ENCODE peak calls at places on chromosomes 3 and 15, in seven cellular contexts. W is HCT116, S is upper lobe of right lung, O is foreskin fibroblast, L is GM23338, K is stomach, C is AG09309. J is an unnamed sample.

GRCh38 chr15:38440353-38441129 is 13.4 kb upstream of the FAM98B start:
- DNase-seq in S (no peak), K (peak; percentile 49), C (peak; percentile 14), L (peak; percentile 79), O (peak; percentile 79), W (peak; percentile 47), J (peak; percentile 46)

GRCh38 chr15:67680645-67681044 is 138.1 kb downstream of the MAP2K5 start:
- DNase-seq in W (no peak), C (peak; percentile 4), S (no peak), O (peak; percentile 25), L (no peak), K (no peak), J (no peak)

GRCh38 chr3:44961888-44962287 is 14.1 kb downstream of the ZDHHC3 start:
- DNase-seq in C (no peak), L (no peak), W (no peak), K (no peak), S (no peak), O (no peak), J (no peak)

GRCh38 chr15:64905119-64905831 is 6.4 kb upstream of the ANKDD1A start:
- DNase-seq in K (peak; percentile 73), S (peak; percentile 89), O (peak; percentile 84), W (no peak), C (no peak), L (peak; percentile 98), J (no peak)

GRCh38 chr3:23968467-23969184 is 23.5 kb downstream of the NR1D2 start:
- DNase-seq in W (no peak), C (peak; percentile 31), S (no peak), O (peak; percentile 76), K (no peak), L (no peak), J (no peak)

GRCh38 chr3:160801386-160802118 is 45.5 kb downstream of the PPM1L start:
- DNase-seq in K (peak; percentile 36), C (peak; percentile 32), L (no peak), S (no peak), O (peak; percentile 24), W (no peak), J (no peak)

GRCh38 chr3:50427255-50427654 is 67.9 kb upstream of the TMEM115 start:
- DNase-seq in L (no peak), S (no peak), K (no peak), O (no peak), C (no peak), W (no peak), J (no peak)

GRCh38 chr3:136862953-136863352 is 945 bp downstream of the NCK1 start:
- DNase-seq in K (no peak), S (no peak), L (no peak), O (no peak), W (no peak), C (no peak), J (no peak)

GRCh38 chr3:138348950-138349739 is 766 bp downstream of the MRAS start:
- DNase-seq in L (peak; percentile 62), K (no peak), S (no peak), O (peak; percentile 52), W (no peak), C (no peak), J (no peak)

GRCh38 chr15:45183511-45183910 is 4.3 kb downstream of the SHF start:
- DNase-seq in S (no peak), L (no peak), C (no peak), W (no peak), K (no peak), O (no peak), J (no peak)

GRCh38 chr3:182760576-182761164 is 32.6 kb upstream of the ATP11B start:
- DNase-seq in K (peak; percentile 63), W (no peak), S (no peak), O (no peak), L (no peak), C (no peak), J (no peak)

GRCh38 chr15:59531066-59531465 is 80.5 kb upstream of the GCNT3 start:
- DNase-seq in L (no peak), O (no peak), W (no peak), C (no peak), S (no peak), K (peak; percentile 17), J (no peak)

GRCh38 chr3:58296843-58297242 is 9.2 kb upstream of the RPP14 start:
- DNase-seq in O (no peak), W (no peak), S (no peak), K (no peak), L (no peak), C (no peak), J (no peak)

GRCh38 chr3:134795776-134796312 is 784 bp downstream of the EPHB1 start:
- DNase-seq in C (peak; percentile 10), W (no peak), O (peak; percentile 59), K (no peak), S (no peak), L (peak; percentile 56), J (no peak)

GRCh38 chr15:96306321-96306720 is 24.2 kb upstream of the NR2F2 start:
- DNase-seq in O (no peak), W (no peak), K (no peak), L (no peak), C (no peak), S (no peak), J (no peak)

GRCh38 chr15:78077053-78077859 is at the start of gene TBC1D2B:
- DNase-seq in O (peak; percentile 83), L (peak; percentile 81), S (peak; percentile 89), W (no peak), K (peak; percentile 70), C (no peak), J (no peak)

GRCh38 chr15:32688151-32688639 is 29.6 kb upstream of the GREM1 start:
- DNase-seq in O (no peak), C (no peak), K (peak; percentile 74), W (no peak), L (no peak), S (peak; percentile 70), J (no peak)

GRCh38 chr15:37793851-37794250 is 140.6 kb upstream of the TMCO5A start:
- DNase-seq in K (no peak), O (no peak), W (no peak), L (peak; percentile 34), S (no peak), C (no peak), J (no peak)

GRCh38 chr3:172201990-172202318 is 162.6 kb downstream of the FNDC3B start:
- DNase-seq in W (no peak), O (peak; percentile 88), L (no peak), S (no peak), C (peak; percentile 54), K (no peak), J (no peak)
- H3K4me3 ChIP-seq in W (no peak overlapping the region), O (no peak overlapping the region), L (no peak overlapping the region), S (no peak overlapping the region), C (no peak overlapping the region), K (no peak overlapping the region), J (no peak overlapping the region)

GRCh38 chr3:74059301-74059700 is 434.6 kb upstream of the PDZRN3 start:
- DNase-seq in K (no peak), C (no peak), S (no peak), O (no peak), L (no peak), W (no peak), J (no peak)
- H3K4me3 ChIP-seq in K (no peak overlapping the region), C (no peak overlapping the region), S (no peak overlapping the region), O (no peak overlapping the region), L (no peak overlapping the region), W (no peak overlapping the region), J (no peak overlapping the region)

GRCh38 chr3:105987809-105988208 is 119.0 kb upstream of the CBLB start:
- DNase-seq in S (no peak), K (no peak), O (no peak), W (no peak), C (no peak), L (no peak), J (no peak)
- H3K4me3 ChIP-seq in S (no peak overlapping the region), K (no peak overlapping the region), O (no peak overlapping the region), W (no peak overlapping the region), C (no peak overlapping the region), L (no peak overlapping the region), J (no peak overlapping the region)

DNA sequence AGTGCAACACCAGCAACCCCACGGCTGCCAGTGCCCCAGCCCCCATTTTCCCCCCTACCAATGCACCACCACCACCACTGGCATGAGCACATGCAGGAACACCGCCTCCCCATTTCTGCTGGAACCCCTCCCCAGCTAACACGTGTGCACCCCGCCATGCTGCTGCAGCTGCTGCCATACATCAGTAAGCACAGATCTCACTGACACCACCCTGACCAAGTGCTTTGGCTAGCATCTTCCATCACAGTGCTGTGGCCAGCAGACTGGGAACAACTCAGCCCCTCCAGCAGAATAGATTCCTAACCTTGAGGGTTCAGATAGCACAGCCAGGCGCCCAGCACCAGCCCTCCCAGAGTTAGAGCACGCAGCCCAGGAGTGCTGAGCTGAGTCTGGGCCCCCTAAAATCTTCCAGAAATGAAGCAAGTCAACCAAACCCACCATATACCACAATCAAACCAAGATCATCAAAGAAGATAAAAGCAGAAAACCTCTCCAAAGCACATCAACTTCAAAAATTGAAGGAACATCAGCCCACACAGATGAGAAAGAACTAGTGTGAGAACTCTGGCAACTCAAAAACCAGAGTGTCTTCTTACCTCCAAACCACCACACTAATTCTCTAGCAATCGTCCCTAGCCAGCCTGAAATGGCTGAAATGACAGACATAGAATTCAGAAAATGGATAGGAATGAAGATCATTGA is 81.2 kb upstream of the CDV3 start:
- DNase-seq in S (no peak), C (no peak), K (no peak), L (no peak), W (no peak), O (no peak), J (no peak)
- H3K4me3 ChIP-seq in S (no peak overlapping the region), C (no peak overlapping the region), K (no peak overlapping the region), L (no peak overlapping the region), W (no peak overlapping the region), O (no peak overlapping the region), J (no peak overlapping the region)

J was measured in HFF-Myc.